ENCODE peak calls at places on chromosomes 1 and 21, in five cellular contexts. B is neural crest cell; Q is HFF-Myc; C is foreskin fibroblast; H is stimulated activated CD4-positive, alpha-beta T cell treated with anti-CD3 and anti-CD28 coated beads, Interleukin-2, amount 100 ng/mL, for 24 hours. D is an unnamed sample.

GRCh38 chr1:184753608-184754478 is 815 bp downstream of the EDEM3 start:
- DNase-seq in C (peak), B (no peak), H (peak), Q (no peak), D (no peak)

GRCh38 chr1:158506369-158506987 is 34.5 kb downstream of the OR10R2 start:
- DNase-seq in B (peak), H (peak), Q (no peak), C (no peak), D (peak)

GRCh38 chr21:16262109-16262508 is 532.3 kb downstream of the USP25 start:
- DNase-seq in B (no peak), C (no peak), H (no peak), Q (no peak), D (no peak)

GRCh38 chr1:76576876-76577817 is 290.1 kb upstream of the ST6GALNAC5 start:
- DNase-seq in C (no peak), B (no peak), H (no peak), Q (no peak), D (no peak)

GRCh38 chr1:218123968-218124367 is 161.1 kb upstream of the RRP15 start:
- DNase-seq in Q (no peak), B (no peak), H (no peak), C (no peak), D (peak)

GRCh38 chr1:229272164-229273158 is 1.6 kb downstream of the RAB4A start:
- DNase-seq in C (peak), B (no peak), H (no peak), Q (no peak), D (no peak)

GRCh38 chr1:246005067-246005466 is 502.0 kb downstream of the SMYD3 start:
- DNase-seq in Q (peak), H (no peak), B (no peak), C (peak), D (no peak)

GRCh38 chr21:29172282-29172681 is 41.8 kb downstream of the MAP3K7CL start:
- DNase-seq in C (no peak), H (no peak), B (no peak), Q (no peak), D (no peak)

GRCh38 chr1:41354956-41355355 is 6.3 kb upstream of the FOXO6 start:
- DNase-seq in H (no peak), B (no peak), C (no peak), Q (no peak), D (no peak)

GRCh38 chr1:192950926-192951325 is 108.2 kb downstream of the UCHL5 start:
- DNase-seq in B (no peak), H (no peak), Q (no peak), C (no peak), D (no peak)

GRCh38 chr1:169784102-169784501 is 10.6 kb downstream of the METTL18 start:
- DNase-seq in C (no peak), H (no peak), B (no peak), Q (no peak), D (no peak)

GRCh38 chr1:114219247-114219872 is 65.7 kb upstream of the SYT6 start:
- DNase-seq in H (no peak), B (no peak), C (peak), Q (no peak), D (peak)

GRCh38 chr1:66476774-66477173 is 57.2 kb upstream of the SGIP1 start:
- DNase-seq in C (no peak), Q (no peak), B (no peak), H (no peak), D (no peak)

GRCh38 chr1:99266731-99267130 is 2.4 kb downstream of the PLPPR4 start:
- DNase-seq in Q (peak), B (no peak), H (no peak), C (peak), D (no peak)